ENCODE peak calls at places on chromosome 19, in four cellular contexts. B, A, O and E are unnamed samples.

GRCh38 chr19:52640916-52641315 is 2.8 kb upstream of the ZNF83 start:
- DNase-seq in O (peak; percentile 86), A (no peak), B (peak; percentile 44), E (peak; percentile 6)

GRCh38 chr19:19591133-19591825 is 27.2 kb downstream of the PBX4 start:
- DNase-seq in A (peak; percentile 58), O (peak; percentile 19), B (peak; percentile 39), E (no peak)

GRCh38 chr19:31149306-31149975 is 199.8 kb downstream of the TSHZ3 start:
- DNase-seq in A (no peak), B (no peak), O (no peak), E (no peak)

GRCh38 chr19:15123900-15124299 is 16.7 kb downstream of the SYDE1 start:
- DNase-seq in A (no peak), B (no peak), O (no peak), E (no peak)

GRCh38 chr19:507286-508203 is at the start of gene TPGS1:
- DNase-seq in O (peak; percentile 93), B (no peak), A (peak; percentile 75), E (no peak)

GRCh38 chr19:7725791-7726190 is 6.1 kb downstream of the CLEC4G start:
- DNase-seq in B (no peak), O (no peak), A (no peak), E (no peak)

GRCh38 chr19:45473366-45474190 is 5.8 kb downstream of the FOSB start:
- DNase-seq in B (no peak), O (no peak), A (no peak), E (no peak)

GRCh38 chr19:33689138-33689746 is 67.5 kb downstream of the CHST8 start:
- DNase-seq in A (no peak), O (no peak), B (no peak), E (no peak)

GRCh38 chr19:46480409-46480808 is 9.0 kb upstream of the PNMA8A start:
- DNase-seq in O (no peak), B (no peak), A (no peak), E (peak; percentile 16)

GRCh38 chr19:35585844-35586243 is at the start of gene PMIS2:
- DNase-seq in B (peak; percentile 13), O (peak; percentile 75), A (peak; percentile 37), E (no peak)

GRCh38 chr19:34269968-34270621 is 15.7 kb downstream of the GARRE1 start:
- DNase-seq in O (no peak), A (peak; percentile 54), B (no peak), E (peak; percentile 99)

GRCh38 chr19:54189020-54189667 is at the start of gene MBOAT7:
- DNase-seq in B (no peak), O (no peak), A (no peak), E (no peak)

GRCh38 chr19:41219924-41220567 is 1.0 kb downstream of the AXL start:
- DNase-seq in O (no peak), B (no peak), A (peak; percentile 59), E (no peak)

GRCh38 chr19:34217952-34218817 is 36.2 kb upstream of the GARRE1 start:
- DNase-seq in A (peak; percentile 57), B (no peak), O (no peak), E (peak; percentile 58)

GRCh38 chr19:23116802-23117571 is at the start of gene ZNF730:
- DNase-seq in B (peak; percentile 66), O (peak; percentile 84), A (no peak), E (peak; percentile 36)

GRCh38 chr19:10149427-10149826 is 29.7 kb upstream of the EIF3G start:
- DNase-seq in A (no peak), B (no peak), O (no peak), E (no peak)

GRCh38 chr19:12838182-12838890 is at the start of gene MAST1:
- DNase-seq in A (peak; percentile 46), B (no peak), O (peak; percentile 74), E (no peak)

GRCh38 chr19:16867211-16867610 is 21.6 kb upstream of the F2RL3 start:
- DNase-seq in B (no peak), A (no peak), O (no peak), E (no peak)
- TF ChIP-seq JUN in B (no peak), A (no peak), O (no peak), E (no peak)

DNA sequence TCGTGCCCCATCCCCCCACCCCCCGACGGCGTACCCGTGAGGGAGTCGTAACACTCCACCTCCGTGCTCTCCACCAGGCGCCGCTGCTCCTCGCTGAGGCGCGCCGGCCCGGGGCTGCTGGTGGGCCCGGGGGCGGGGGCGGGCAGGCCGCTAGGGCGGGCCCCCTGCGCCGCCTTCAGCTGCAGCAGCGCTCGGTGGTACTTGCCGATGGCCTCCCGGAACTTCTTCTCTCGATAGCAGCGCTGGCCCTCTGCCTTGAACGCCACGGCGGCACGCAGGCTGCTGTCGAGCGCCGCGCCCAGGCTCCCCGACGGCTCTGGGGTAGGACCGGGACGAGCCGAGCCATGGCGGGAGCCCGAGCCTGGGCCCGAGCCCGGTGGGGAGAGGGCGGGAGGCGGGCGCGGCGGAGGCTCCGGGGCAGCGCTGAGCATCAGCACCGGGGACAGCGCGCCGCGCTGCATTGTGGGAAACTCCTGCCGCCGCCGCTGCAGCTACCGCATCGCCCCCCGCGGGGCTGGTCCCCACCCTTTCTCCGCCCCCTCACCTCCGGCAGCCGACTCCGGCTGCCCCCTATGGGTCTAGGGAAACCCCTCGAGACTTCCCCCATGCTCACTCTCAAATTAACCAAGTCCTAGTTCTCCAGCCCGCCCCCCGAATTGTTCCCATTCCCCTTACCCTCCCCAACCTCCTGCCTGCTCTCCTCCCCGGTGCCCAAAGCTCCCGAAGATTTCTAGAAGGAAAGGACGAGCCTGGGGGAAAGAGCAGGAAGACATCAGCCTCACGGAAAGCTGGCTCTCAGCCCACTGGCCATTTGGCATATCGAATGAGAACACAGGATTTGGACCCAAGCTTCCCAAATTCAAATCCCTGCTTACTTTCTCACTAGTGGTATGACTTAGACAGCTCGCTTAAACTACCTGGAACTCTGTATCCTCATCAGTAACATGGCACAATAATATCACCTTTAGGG is at the start of gene TTC9B:
- DNase-seq in B (peak; percentile 46), O (peak; percentile 84), A (peak; percentile 51), E (no peak)
- TF ChIP-seq JUN in B (no peak), O (no peak), A (no peak), E (no peak)

GRCh38 chr19:48807590-48808308 is 3.1 kb downstream of the BCAT2 start:
- DNase-seq in O (peak; percentile 44), B (no peak), A (peak; percentile 48), E (no peak)
- TF ChIP-seq JUN in O (no peak), B (no peak), A (no peak), E (no peak)

GRCh38 chr19:5677597-5677996 is 2.7 kb downstream of the MICOS13 start:
- DNase-seq in O (no peak), B (no peak), A (no peak), E (no peak)
- TF ChIP-seq JUN in O (no peak), B (no peak), A (no peak), E (no peak)

GRCh38 chr19:17706750-17707181 is 12.5 kb upstream of the MAP1S start:
- DNase-seq in O (peak; percentile 93), B (peak; percentile 68), A (peak; percentile 43), E (peak; percentile 39)

GRCh38 chr19:17703823-17704463 is 15.3 kb upstream of the MAP1S start:
- DNase-seq in O (peak; percentile 89), B (no peak), A (peak; percentile 40), E (peak; percentile 60)
- TF ChIP-seq JUN in O (no peak), B (no peak), A (no peak), E (no peak)

GRCh38 chr19:49875177-49875576 is 2.0 kb downstream of the AKT1S1 start:
- DNase-seq in B (no peak), A (no peak), O (no peak), E (no peak)

GRCh38 chr19:49876422-49877019 is 634 bp downstream of the AKT1S1 start:
- DNase-seq in O (peak; percentile 98), B (peak; percentile 96), A (peak; percentile 100), E (peak; percentile 99)

GRCh38 chr19:49874503-49875157 is 2.5 kb downstream of the AKT1S1 start:
- DNase-seq in O (no peak), B (no peak), A (no peak), E (no peak)

GRCh38 chr19:49877020-49877878 is at the start of the genes AKT1S1 and TBC1D17:
- DNase-seq in B (peak; percentile 100), A (peak; percentile 100), O (peak; percentile 99), E (peak; percentile 100)

DNA sequence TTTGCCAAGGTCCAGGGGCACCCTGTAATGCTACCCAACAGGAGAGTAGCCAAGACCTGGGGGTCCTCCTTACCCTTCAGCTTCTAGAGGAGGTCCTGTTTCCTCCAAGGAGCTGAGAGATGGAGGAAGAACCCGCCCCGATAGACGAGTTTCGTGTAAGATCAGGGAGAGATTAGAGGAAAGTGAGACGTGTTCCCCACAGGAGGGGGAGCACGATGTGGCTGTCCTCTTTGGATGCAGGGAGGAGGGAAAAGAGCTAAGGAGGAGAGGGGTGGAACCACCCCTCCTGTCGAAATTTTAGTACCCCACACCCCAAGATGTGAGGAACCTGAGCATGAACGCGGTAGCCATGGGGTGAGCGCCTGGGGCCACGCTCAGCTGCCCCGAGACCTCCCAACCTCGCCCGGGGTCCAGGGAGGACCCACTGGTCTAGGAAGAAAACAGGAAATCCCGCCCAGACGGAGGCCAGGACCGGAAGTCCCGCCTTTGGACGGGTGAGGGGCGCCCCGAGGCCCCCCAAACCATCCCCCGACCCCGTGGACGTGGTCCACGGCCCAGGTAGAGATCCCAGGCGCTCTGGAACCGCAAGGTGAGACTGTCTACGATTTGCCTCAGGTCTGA is 1.2 kb downstream of the AKT1S1 start:
- DNase-seq in O (peak; percentile 63), B (no peak), A (no peak), E (peak; percentile 72)
- TF ChIP-seq JUN in O (no peak), B (no peak), A (no peak), E (no peak)

GRCh38 chr19:38850231-38850975 is 617 bp upstream of the HNRNPL start:
- DNase-seq in O (peak; percentile 99), B (peak; percentile 100), A (peak; percentile 100), E (peak; percentile 100)

GRCh38 chr19:38852231-38853044 is 2.7 kb upstream of the HNRNPL start:
- DNase-seq in O (peak; percentile 67), B (no peak), A (peak; percentile 89), E (peak; percentile 51)

GRCh38 chr19:38851622-38852230 is 1.9 kb upstream of the HNRNPL start:
- DNase-seq in O (peak; percentile 91), B (peak; percentile 69), A (peak; percentile 98), E (peak; percentile 86)

GRCh38 chr19:38849746-38850230 is at the start of gene HNRNPL:
- DNase-seq in O (peak; percentile 99), B (no peak), A (no peak), E (no peak)

DNA sequence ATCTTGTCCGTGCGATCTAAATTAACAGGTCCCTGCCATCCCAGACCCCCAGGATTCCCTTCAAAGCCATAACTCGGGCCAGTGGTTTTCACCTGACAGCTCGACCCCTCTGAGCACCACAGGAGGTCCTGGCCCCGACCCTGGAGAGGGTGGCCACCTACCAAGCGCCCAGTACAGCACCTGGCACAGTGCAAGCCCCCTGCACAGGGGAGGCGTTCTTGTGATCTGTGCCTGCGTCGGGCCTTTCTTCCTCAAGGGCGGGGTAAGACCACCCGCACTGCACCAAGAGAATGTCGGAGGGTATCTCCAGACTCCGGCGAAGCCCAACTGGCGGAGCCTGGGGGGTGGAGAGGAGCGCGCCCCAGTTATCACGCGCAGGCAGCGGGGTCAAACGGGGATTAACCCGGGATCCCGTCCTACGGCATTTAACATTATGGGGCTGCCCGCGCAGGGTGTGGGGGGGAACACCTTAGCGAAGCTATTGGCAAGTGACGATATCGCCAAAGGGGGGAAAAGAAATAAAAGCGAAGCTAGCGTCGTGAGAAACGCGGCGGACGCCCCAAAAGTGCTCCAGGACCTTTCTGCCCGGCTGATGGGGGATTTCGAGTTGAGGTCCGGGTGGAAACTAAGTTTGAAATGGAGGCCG is 1.3 kb upstream of the HNRNPL start:
- DNase-seq in O (peak; percentile 51), B (no peak), A (no peak), E (peak; percentile 19)
- TF ChIP-seq JUN in O (no peak), B (no peak), A (no peak), E (no peak)